ENCODE peak calls at places on chromosomes 11 and 22, in ten cellular contexts. H, I, P, O, B, M, L, D, A and Y are unnamed samples.

GRCh38 chr11:79237676-79238075 is 203.2 kb downstream of the TENM4 start:
- ATAC-seq in O (peak), I (peak), H (no peak), B (no peak), A (no peak), P (peak), D (peak), M (peak), L (no peak), Y (peak)

GRCh38 chr11:121129362-121130340 is 28.6 kb downstream of the TECTA start:
- ATAC-seq in D (no peak), H (no peak), O (no peak), B (no peak), I (no peak), A (peak), M (no peak), P (no peak), L (no peak), Y (no peak)

GRCh38 chr11:19984048-19984742 is 176.1 kb downstream of the DBX1 start:
- ATAC-seq in O (no peak), L (peak), P (no peak), B (no peak), M (no peak), A (no peak), I (no peak), H (no peak), D (no peak), Y (no peak)

GRCh38 chr22:39311592-39312400 is 7.6 kb downstream of the RPL3 start:
- ATAC-seq in B (peak), P (no peak), O (no peak), M (no peak), L (peak), H (peak), D (no peak), A (peak), I (no peak), Y (no peak)

GRCh38 chr11:121478226-121478894 is 25.6 kb upstream of the SORL1-AS1 start:
- ATAC-seq in P (no peak), L (no peak), B (no peak), A (no peak), H (no peak), M (no peak), I (no peak), D (peak), O (no peak), Y (no peak)

GRCh38 chr11:11045156-11045670 is 187.4 kb upstream of the ZBED5 start:
- ATAC-seq in A (no peak), H (no peak), I (peak), O (no peak), M (no peak), B (no peak), L (no peak), D (no peak), P (no peak), Y (no peak)

GRCh38 chr11:80815752-80816453 is 1375.1 kb upstream of the TENM4 start:
- ATAC-seq in B (no peak), O (no peak), I (no peak), A (no peak), P (no peak), H (no peak), D (no peak), L (peak), M (no peak), Y (no peak)

GRCh38 chr11:57935402-57936049 is 88.2 kb upstream of the OR9Q1 start:
- ATAC-seq in L (no peak), I (no peak), O (no peak), D (no peak), P (no peak), M (peak), B (peak), H (peak), A (no peak), Y (no peak)

GRCh38 chr11:72136677-72137255 is 1.2 kb downstream of the FOLR3 start:
- ATAC-seq in M (no peak), B (no peak), A (no peak), D (no peak), I (no peak), H (no peak), O (no peak), L (no peak), P (no peak), Y (no peak)

GRCh38 chr11:69114811-69115523 is 40.8 kb upstream of the SMIM38 start:
- ATAC-seq in H (no peak), P (no peak), A (no peak), D (peak), L (no peak), B (no peak), I (peak), O (peak), M (peak), Y (no peak)

GRCh38 chr11:106765849-106766248 is 252.4 kb downstream of the GUCY1A2 start:
- ATAC-seq in D (no peak), O (no peak), P (no peak), A (no peak), L (no peak), B (no peak), H (no peak), M (no peak), I (no peak), Y (no peak)

GRCh38 chr11:83287631-83288030 is 1.5 kb upstream of the CCDC90B start:
- ATAC-seq in O (no peak), L (no peak), M (no peak), P (no peak), A (no peak), H (no peak), B (no peak), I (no peak), D (no peak), Y (no peak)

GRCh38 chr22:30000566-30000965 is 79.7 kb upstream of the HORMAD2 start:
- ATAC-seq in H (no peak), D (no peak), L (no peak), O (no peak), I (no peak), P (peak), A (no peak), M (no peak), B (no peak), Y (no peak)

GRCh38 chr11:130390071-130390758 is 38.2 kb downstream of the ADAMTS8 start:
- ATAC-seq in H (peak), O (peak), B (peak), L (no peak), M (peak), A (peak), I (peak), P (peak), D (peak), Y (peak)

GRCh38 chr11:61890536-61891330 is 612 bp downstream of the FADS3 start:
- ATAC-seq in B (peak), P (peak), L (peak), I (peak), O (peak), A (peak), D (peak), M (peak), H (peak), Y (peak)

GRCh38 chr11:93895106-93895862 is 44.9 kb upstream of the VSTM5 start:
- ATAC-seq in I (peak), H (peak), A (peak), P (peak), B (peak), M (peak), O (peak), L (peak), D (peak), Y (no peak)

GRCh38 chr11:83070878-83071640 is 638 bp downstream of the RAB30 start:
- ATAC-seq in D (peak), A (peak), M (peak), I (peak), B (peak), O (peak), P (peak), H (peak), L (no peak), Y (peak)

GRCh38 chr11:2892215-2893020 is 6.8 kb upstream of the CDKN1C start:
- ATAC-seq in M (peak), D (no peak), H (peak), L (peak), I (peak), B (peak), O (peak), A (peak), P (peak), Y (peak)
- TF ChIP-seq POLR2A in M (no peak), D (no peak), H (peak), L (peak), I (no peak), B (no peak), O (no peak), A (peak), P (peak), Y (no peak)

DNA sequence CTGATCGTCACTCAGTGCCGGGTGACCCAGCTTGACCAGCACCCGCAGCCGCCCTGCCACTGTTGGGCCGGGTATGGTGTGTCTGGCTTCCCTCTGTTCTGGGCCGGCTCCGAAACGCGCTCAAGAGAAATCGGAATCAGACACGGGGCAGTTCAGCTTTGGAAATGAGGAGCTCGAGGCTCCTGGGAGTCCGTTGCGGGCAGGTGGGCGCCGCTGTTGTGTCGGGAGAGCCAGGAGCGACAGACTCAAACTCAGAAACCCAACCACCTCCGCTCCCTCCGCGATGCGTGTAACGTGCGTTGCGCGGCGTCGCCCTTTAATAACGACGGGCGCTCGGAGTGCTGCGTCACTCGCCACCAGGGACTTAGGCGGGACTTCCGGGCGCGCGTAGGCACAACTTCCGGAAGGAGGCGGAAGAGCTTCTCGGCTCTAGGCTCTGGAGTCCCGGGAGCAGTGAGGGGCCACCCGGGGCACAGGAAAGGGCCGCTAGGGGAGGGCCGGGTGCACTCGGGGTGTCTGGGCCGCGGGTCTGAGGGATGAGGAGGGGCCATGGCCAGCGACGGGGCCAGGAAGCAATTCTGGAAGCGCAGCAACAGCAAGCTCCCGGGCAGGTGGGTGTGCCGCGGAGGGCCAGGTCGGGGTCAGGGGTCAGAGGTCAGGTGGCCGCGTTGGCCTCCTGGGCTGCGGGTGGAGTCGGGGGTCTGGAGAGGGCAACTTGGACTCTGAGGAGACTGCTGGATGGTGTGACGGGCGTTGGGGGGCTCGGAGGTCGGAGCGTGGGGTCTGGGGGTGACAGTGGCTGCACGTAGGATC is at the start of gene TBC1D22A:
- ATAC-seq in I (peak), H (peak), O (peak), D (peak), L (peak), P (peak), A (peak), B (peak), M (peak), Y (peak)
- TF ChIP-seq POLR2A in I (peak), H (peak), O (peak), D (peak), L (peak), P (peak), A (peak), B (peak), M (peak), Y (peak)

DNA sequence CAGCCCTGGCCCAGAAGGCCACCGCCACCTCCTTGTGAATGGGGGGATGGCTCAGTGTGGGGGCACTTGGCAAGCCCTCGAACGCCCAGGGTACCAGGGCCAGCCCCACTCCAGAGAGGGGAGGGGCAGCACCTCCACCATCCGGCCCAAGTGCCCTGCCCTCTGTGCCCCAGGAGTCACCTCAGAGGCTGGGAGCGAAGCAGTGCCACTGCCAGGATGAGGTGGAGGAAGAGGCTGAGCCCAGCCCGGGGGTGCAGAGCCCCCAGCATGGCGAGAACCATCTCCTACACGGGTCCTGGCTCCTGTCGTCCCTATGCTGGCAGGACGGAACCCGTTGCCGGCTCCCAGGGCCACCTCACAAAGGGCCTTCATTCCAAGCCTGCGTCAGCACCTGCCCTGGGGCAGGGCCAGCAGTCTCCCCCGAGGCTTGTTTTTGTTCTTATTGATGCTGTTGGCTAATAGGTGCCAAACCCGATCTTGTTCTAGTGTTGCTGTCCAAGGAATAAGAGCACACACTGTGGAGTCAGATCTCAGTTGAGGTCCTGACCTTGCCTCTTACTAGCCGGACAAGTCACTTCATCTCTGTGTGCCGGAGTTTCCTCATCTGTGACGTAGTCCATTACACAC is at the start of gene FREY1:
- ATAC-seq in L (no peak), I (no peak), M (peak), A (no peak), P (no peak), H (peak), B (peak), O (peak), D (peak), Y (no peak)
- TF ChIP-seq POLR2A in L (peak), I (no peak), M (no peak), A (no peak), P (no peak), H (no peak), B (no peak), O (no peak), D (no peak), Y (no peak)

DNA sequence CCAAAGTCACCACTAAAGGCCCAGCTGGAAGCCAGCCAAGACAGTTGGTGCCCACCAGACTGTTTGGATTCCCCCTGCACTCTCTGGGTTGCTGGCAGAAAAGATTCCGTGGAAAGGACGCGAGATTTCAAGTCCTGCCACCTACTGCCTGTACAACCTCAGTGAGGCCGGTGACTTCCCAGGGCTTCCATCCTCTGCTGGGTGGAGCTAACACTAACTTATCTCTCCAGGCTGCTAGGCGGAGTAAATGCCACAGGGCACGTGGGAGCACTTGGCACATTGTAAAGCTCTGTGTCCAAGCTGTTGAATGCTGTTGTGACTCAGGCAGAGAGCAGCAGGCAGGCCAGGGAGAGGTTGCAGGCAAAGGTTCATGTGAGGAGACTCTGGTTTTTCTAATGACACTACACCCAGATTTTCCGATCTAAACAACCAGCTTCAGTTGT is 50.9 kb upstream of the CDON start:
- ATAC-seq in I (peak), P (peak), A (peak), B (peak), O (peak), H (peak), L (no peak), D (peak), M (peak), Y (peak)
- TF ChIP-seq POLR2A in I (no peak), P (peak), A (no peak), B (peak), O (no peak), H (no peak), L (no peak), D (peak), M (peak), Y (no peak)

DNA sequence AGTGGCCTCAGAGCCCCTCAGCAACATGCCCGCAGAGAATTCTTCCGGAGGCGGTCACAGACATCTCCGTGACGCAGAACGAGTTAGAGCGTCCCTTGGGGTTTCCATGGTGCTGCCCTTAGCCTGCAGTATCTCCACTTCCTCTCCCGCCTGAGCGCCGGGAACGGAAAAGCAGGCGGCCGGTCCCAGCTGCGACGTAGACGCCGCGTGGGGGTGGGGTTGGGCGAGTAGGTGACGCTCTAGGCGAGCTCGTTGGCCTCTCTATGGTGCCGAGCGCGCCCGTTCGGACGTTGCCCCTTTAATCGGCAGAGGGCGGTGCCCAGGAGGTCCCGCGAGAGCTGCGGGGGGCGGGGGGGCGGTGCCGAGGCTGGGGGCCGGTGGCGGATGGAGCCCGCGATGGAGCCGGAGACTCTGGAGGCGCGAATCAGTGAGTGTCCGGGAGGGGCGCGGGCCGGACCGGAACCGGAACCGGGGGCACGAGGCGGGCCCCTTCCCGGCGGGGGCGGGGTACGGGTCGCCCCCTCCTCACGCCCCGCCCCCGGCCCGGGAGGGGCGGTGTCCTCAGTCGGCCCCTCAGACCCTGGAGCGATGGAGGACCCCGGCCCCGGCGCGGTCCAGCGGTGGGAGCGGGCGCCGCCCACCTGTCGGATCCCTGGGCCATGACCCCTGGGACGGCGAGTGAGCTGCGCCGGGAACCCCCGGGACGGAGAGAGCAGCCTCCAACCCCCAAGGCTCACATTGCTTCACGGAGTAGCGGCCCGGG is at the start of gene GGA1:
- ATAC-seq in A (peak), M (peak), P (peak), L (peak), H (peak), I (peak), B (peak), D (peak), O (peak), Y (peak)
- TF ChIP-seq POLR2A in A (no peak), M (peak), P (peak), L (peak), H (peak), I (peak), B (peak), D (peak), O (no peak), Y (peak)

GRCh38 chr11:8340299-8340698 is 76.6 kb upstream of the LMO1 start:
- ATAC-seq in L (no peak), O (no peak), I (no peak), B (no peak), A (no peak), M (no peak), D (no peak), H (no peak), P (no peak), Y (no peak)
- TF ChIP-seq POLR2A in L (no peak), O (no peak), I (no peak), B (no peak), A (no peak), M (no peak), D (no peak), H (no peak), P (no peak), Y (no peak)